ENCODE peak calls at places on chromosome 5, in six cellular contexts. One of them, this sample, is unnamed.

GRCh38 chr5:157739388-157740045 is 4.0 kb upstream of the LSM11 start:
- DNase-seq in glutamatergic neuron: no peak
- DNase-seq in MCF 10A: no peak
- DNase-seq in germinal center: no peak
- DNase-seq in GM18507: no peak
- DNase-seq in posterior vena cava: no peak
- DNase-seq in this sample: no peak

GRCh38 chr5:116613445-116613844 is 38.8 kb upstream of the SEMA6A start:
- DNase-seq in germinal center: no peak
- DNase-seq in MCF 10A: no peak
- DNase-seq in posterior vena cava: no peak
- DNase-seq in GM18507: no peak
- DNase-seq in glutamatergic neuron: no peak
- DNase-seq in this sample: no peak

GRCh38 chr5:160312139-160312959 is at the start of gene CCNJL:
- DNase-seq in germinal center: peak; percentile 35
- DNase-seq in MCF 10A: peak; percentile 59
- DNase-seq in posterior vena cava: peak; percentile 84
- DNase-seq in GM18507: peak; percentile 20
- DNase-seq in glutamatergic neuron: peak; percentile 87
- DNase-seq in this sample: peak; percentile 16

GRCh38 chr5:73692166-73692640 is 66.2 kb downstream of the ARHGEF28 start:
- DNase-seq in posterior vena cava: no peak
- DNase-seq in GM18507: no peak
- DNase-seq in glutamatergic neuron: no peak
- DNase-seq in germinal center: no peak
- DNase-seq in MCF 10A: peak; percentile 61
- DNase-seq in this sample: no peak

GRCh38 chr5:137833463-137833862 is 34.2 kb upstream of the MYOT start:
- DNase-seq in germinal center: no peak
- DNase-seq in MCF 10A: peak; percentile 83
- DNase-seq in GM18507: no peak
- DNase-seq in posterior vena cava: no peak
- DNase-seq in glutamatergic neuron: no peak
- DNase-seq in this sample: no peak

GRCh38 chr5:61184708-61185107 is 22.4 kb upstream of the SMIM15 start:
- DNase-seq in germinal center: no peak
- DNase-seq in MCF 10A: no peak
- DNase-seq in glutamatergic neuron: no peak
- DNase-seq in GM18507: no peak
- DNase-seq in posterior vena cava: no peak
- DNase-seq in this sample: no peak

GRCh38 chr5:96780626-96781025 is 27.1 kb downstream of the ERAP1 start:
- DNase-seq in glutamatergic neuron: no peak
- DNase-seq in MCF 10A: no peak
- DNase-seq in germinal center: no peak
- DNase-seq in posterior vena cava: no peak
- DNase-seq in GM18507: no peak
- DNase-seq in this sample: no peak

GRCh38 chr5:165565921-165566320 is 2060.5 kb downstream of the MAT2B start:
- DNase-seq in glutamatergic neuron: no peak
- DNase-seq in posterior vena cava: no peak
- DNase-seq in MCF 10A: no peak
- DNase-seq in GM18507: no peak
- DNase-seq in germinal center: no peak
- DNase-seq in this sample: no peak

This sample was measured in activated naive CD8-positive, alpha-beta T cell treated with anti-CD3 and anti-CD28 coated beads, Interleukin-2, amount 50 U/mL, for 24 hours.